ENCODE peak calls at places on chromosomes 16 and 17, in four cellular contexts. S is dorsolateral prefrontal cortex, F is IMR-90, A is NCI-H1436. M is an unnamed sample.

GRCh38 chr17:42507671-42508070 is 28.4 kb upstream of the NAGLU start:
- DNase-seq in F (no peak), A (no peak), S (no peak), M (no peak)

GRCh38 chr17:78999947-79000395 is 9.6 kb downstream of the CANT1 start:
- DNase-seq in S (no peak), A (no peak), F (no peak), M (no peak)

GRCh38 chr17:43874293-43874692 is 27.3 kb downstream of the CD300LG start:
- DNase-seq in F (no peak), A (no peak), S (no peak), M (no peak)

GRCh38 chr16:88049020-88049419 is 97.8 kb downstream of the BANP start:
- DNase-seq in F (no peak), A (no peak), S (no peak), M (no peak)

GRCh38 chr16:89502319-89502843 is 5.8 kb upstream of the SPG7 start:
- DNase-seq in S (no peak), A (no peak), F (no peak), M (no peak)

GRCh38 chr17:21525464-21526130 is 149.4 kb downstream of the KCNJ12 start:
- DNase-seq in A (no peak), F (no peak), S (no peak), M (no peak)

GRCh38 chr17:81080056-81080455 is 45.1 kb downstream of the BAIAP2 start:
- DNase-seq in F (no peak), A (no peak), S (no peak), M (no peak)

GRCh38 chr17:51472670-51473069 is 212.3 kb downstream of the UTP18 start:
- DNase-seq in S (no peak), A (no peak), F (no peak), M (no peak)

GRCh38 chr16:12527077-12527476 is 276.6 kb downstream of the CPPED1 start:
- DNase-seq in A (no peak), S (no peak), F (no peak), M (no peak)

GRCh38 chr17:46266656-46267544 is 28.0 kb upstream of the LRRC37A start:
- DNase-seq in F (peak), A (peak), S (peak), M (peak)

GRCh38 chr16:81901483-81901882 is 109.8 kb downstream of the SDR42E1 start:
- DNase-seq in S (no peak), F (no peak), A (no peak), M (no peak)

GRCh38 chr16:56297684-56298083 is 106.4 kb downstream of the GNAO1 start:
- DNase-seq in A (no peak), S (peak), F (no peak), M (no peak)

GRCh38 chr16:49811630-49812334 is 44.1 kb downstream of the ZNF423 start:
- DNase-seq in S (no peak), F (no peak), A (no peak), M (no peak)

GRCh38 chr16:58243528-58244004 is 45.7 kb upstream of the CSNK2A2 start:
- DNase-seq in S (no peak), A (no peak), F (no peak), M (no peak)

GRCh38 chr17:33142703-33143299 is 150.3 kb downstream of the ASIC2 start:
- DNase-seq in S (no peak), F (peak), A (no peak), M (no peak)

GRCh38 chr17:63694229-63694973 is 5.5 kb downstream of the LIMD2 start:
- DNase-seq in A (no peak), S (no peak), F (no peak), M (no peak)

GRCh38 chr16:48498761-48499600 is 111.0 kb downstream of the N4BP1 start:
- DNase-seq in S (no peak), F (peak), A (no peak), M (no peak)

GRCh38 chr17:81043725-81044427 is 8.9 kb downstream of the BAIAP2 start:
- DNase-seq in A (no peak), S (no peak), F (no peak), M (peak)

GRCh38 chr17:60630352-60630751 is 30.4 kb downstream of the PPM1D start:
- DNase-seq in S (no peak), F (no peak), A (no peak), M (no peak)

GRCh38 chr17:29241015-29241963 is 5.4 kb upstream of the CRYBA1 start:
- DNase-seq in F (peak), A (no peak), S (no peak), M (peak)

GRCh38 chr17:59435238-59435637 is 103.8 kb downstream of the YPEL2 start:
- DNase-seq in S (no peak), A (peak), F (peak), M (peak)

GRCh38 chr17:14325618-14326167 is 24.8 kb downstream of the HS3ST3B1 start:
- DNase-seq in S (no peak), F (no peak), A (no peak), M (no peak)

GRCh38 chr16:82945420-82946096 is 318.8 kb downstream of the CDH13 start:
- DNase-seq in F (no peak), A (no peak), S (no peak), M (no peak)

GRCh38 chr16:82043680-82044584 is 8.9 kb downstream of the HSD17B2 start:
- DNase-seq in S (no peak), F (peak), A (no peak), M (peak)

GRCh38 chr17:73644145-73645049 is at the start of gene SDK2:
- DNase-seq in S (no peak), A (peak), F (no peak), M (no peak)

M was measured in kidney epithelial cell.